ENCODE peak calls at places on chromosomes 3 and 15, in eight cellular contexts. One of them, this sample, is unnamed.

GRCh38 chr15:48678851-48679250 is 33.3 kb upstream of the FBN1 start:
- DNase-seq in adrenal gland: no peak
- DNase-seq in sigmoid colon: no peak
- DNase-seq in gastrocnemius medialis: no peak
- DNase-seq in IMR-90: no peak
- DNase-seq in stomach: no peak
- DNase-seq in Peyer's patch: no peak
- DNase-seq in heart left ventricle: no peak
- DNase-seq in this sample: no peak

GRCh38 chr15:48579945-48580671 is 65.4 kb downstream of the FBN1 start:
- DNase-seq in adrenal gland: no peak
- DNase-seq in IMR-90: peak; percentile 27
- DNase-seq in stomach: no peak
- DNase-seq in heart left ventricle: no peak
- DNase-seq in gastrocnemius medialis: no peak
- DNase-seq in sigmoid colon: no peak
- DNase-seq in Peyer's patch: no peak
- DNase-seq in this sample: peak; percentile 96

GRCh38 chr3:111692593-111693552 is 97.7 kb upstream of the ZBED2 start:
- DNase-seq in heart left ventricle: peak; percentile 38
- DNase-seq in sigmoid colon: no peak
- DNase-seq in gastrocnemius medialis: no peak
- DNase-seq in stomach: no peak
- DNase-seq in adrenal gland: no peak
- DNase-seq in IMR-90: no peak
- DNase-seq in Peyer's patch: no peak
- DNase-seq in this sample: no peak

GRCh38 chr3:58266577-58266976 is 29.0 kb downstream of the ABHD6 start:
- DNase-seq in Peyer's patch: no peak
- DNase-seq in sigmoid colon: no peak
- DNase-seq in IMR-90: no peak
- DNase-seq in adrenal gland: no peak
- DNase-seq in stomach: no peak
- DNase-seq in gastrocnemius medialis: no peak
- DNase-seq in heart left ventricle: no peak
- DNase-seq in this sample: no peak

GRCh38 chr3:8239718-8240698 is 261.6 kb upstream of the LMCD1 start:
- DNase-seq in IMR-90: peak; percentile 59
- DNase-seq in Peyer's patch: no peak
- DNase-seq in adrenal gland: peak; percentile 17
- DNase-seq in gastrocnemius medialis: no peak
- DNase-seq in stomach: no peak
- DNase-seq in sigmoid colon: no peak
- DNase-seq in heart left ventricle: no peak
- DNase-seq in this sample: peak; percentile 35

GRCh38 chr3:12869025-12869695 is 27.8 kb upstream of the RPL32 start:
- DNase-seq in Peyer's patch: peak; percentile 70
- DNase-seq in adrenal gland: peak; percentile 71
- DNase-seq in heart left ventricle: peak; percentile 57
- DNase-seq in sigmoid colon: no peak
- DNase-seq in gastrocnemius medialis: no peak
- DNase-seq in IMR-90: no peak
- DNase-seq in stomach: peak; percentile 76
- DNase-seq in this sample: peak; percentile 78

GRCh38 chr3:80278056-80278455 is 510.3 kb upstream of the ROBO1 start:
- DNase-seq in stomach: no peak
- DNase-seq in heart left ventricle: no peak
- DNase-seq in Peyer's patch: no peak
- DNase-seq in gastrocnemius medialis: no peak
- DNase-seq in IMR-90: no peak
- DNase-seq in sigmoid colon: no peak
- DNase-seq in adrenal gland: no peak
- DNase-seq in this sample: no peak

GRCh38 chr3:49712631-49713317 is 6.7 kb downstream of the AMIGO3 start:
- DNase-seq in IMR-90: no peak
- DNase-seq in stomach: no peak
- DNase-seq in gastrocnemius medialis: no peak
- DNase-seq in sigmoid colon: peak; percentile 58
- DNase-seq in adrenal gland: no peak
- DNase-seq in Peyer's patch: peak; percentile 49
- DNase-seq in heart left ventricle: peak; percentile 5
- DNase-seq in this sample: no peak

GRCh38 chr15:100438570-100438969 is 90.2 kb downstream of the CERS3 start:
- DNase-seq in gastrocnemius medialis: peak; percentile 26
- DNase-seq in IMR-90: no peak
- DNase-seq in Peyer's patch: no peak
- DNase-seq in sigmoid colon: peak; percentile 79
- DNase-seq in stomach: peak; percentile 46
- DNase-seq in heart left ventricle: peak; percentile 88
- DNase-seq in adrenal gland: peak; percentile 24
- DNase-seq in this sample: no peak

GRCh38 chr3:182686033-182686886 is 107.0 kb upstream of the ATP11B start:
- DNase-seq in stomach: no peak
- DNase-seq in adrenal gland: no peak
- DNase-seq in gastrocnemius medialis: no peak
- DNase-seq in heart left ventricle: no peak
- DNase-seq in IMR-90: no peak
- DNase-seq in Peyer's patch: no peak
- DNase-seq in sigmoid colon: no peak
- DNase-seq in this sample: no peak

GRCh38 chr3:182683335-182684257 is 109.7 kb upstream of the ATP11B start:
- DNase-seq in sigmoid colon: no peak
- DNase-seq in IMR-90: peak; percentile 68
- DNase-seq in adrenal gland: peak; percentile 63
- DNase-seq in stomach: peak; percentile 77
- DNase-seq in heart left ventricle: no peak
- DNase-seq in Peyer's patch: no peak
- DNase-seq in gastrocnemius medialis: no peak
- DNase-seq in this sample: peak; percentile 78

DNA sequence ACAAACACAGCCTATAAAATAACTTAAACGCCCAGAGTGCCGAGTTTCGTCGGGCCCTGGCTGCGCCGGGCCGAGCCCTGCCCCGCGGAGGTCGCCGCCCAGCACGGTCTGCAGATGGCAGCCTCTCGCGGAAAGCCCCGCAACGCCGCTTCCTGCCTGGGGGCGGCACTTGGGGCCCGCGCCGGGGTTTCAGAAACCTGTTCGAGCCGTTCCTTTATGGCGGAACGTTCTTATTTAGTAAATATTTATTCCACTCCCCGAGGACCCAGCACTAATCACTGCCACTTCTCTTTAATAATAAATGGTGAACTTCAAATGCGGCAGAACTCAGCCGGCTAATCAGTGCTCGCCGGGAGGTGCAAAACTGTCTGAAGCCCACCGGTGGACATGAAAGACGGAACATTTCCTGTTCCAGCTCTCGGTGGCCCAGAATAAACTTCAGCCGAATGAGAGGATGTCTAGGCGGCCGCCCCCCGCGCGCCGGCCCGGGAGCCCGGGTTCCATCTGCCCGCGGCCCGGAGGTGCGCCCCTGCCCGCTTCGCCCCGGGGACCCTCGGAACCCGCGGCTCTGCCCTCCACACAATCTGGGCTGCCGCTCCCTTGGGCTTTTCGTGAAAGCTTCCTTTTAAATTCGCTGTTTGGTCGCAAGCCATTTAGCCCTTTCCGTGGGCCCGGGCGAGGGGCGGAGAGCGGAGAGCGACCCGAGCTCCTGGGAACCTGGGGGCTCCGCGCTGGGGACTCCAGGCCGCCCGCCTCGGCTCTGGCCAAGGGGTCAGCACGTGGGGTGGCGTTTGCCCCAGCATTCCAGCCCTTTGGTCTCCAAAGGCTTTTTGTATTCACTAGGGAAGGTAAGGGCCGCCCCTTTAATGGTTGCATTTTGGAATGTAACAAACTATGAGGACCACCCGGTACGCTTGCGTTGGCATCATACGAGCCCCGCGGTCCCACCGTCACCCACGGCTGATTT is 110.8 kb upstream of the ATP11B start:
- DNase-seq in Peyer's patch: peak; percentile 74
- DNase-seq in adrenal gland: no peak
- DNase-seq in IMR-90: peak; percentile 10
- DNase-seq in gastrocnemius medialis: no peak
- DNase-seq in heart left ventricle: peak; percentile 51
- DNase-seq in sigmoid colon: no peak
- DNase-seq in stomach: peak; percentile 72
- DNase-seq in this sample: peak; percentile 59
- TF ChIP-seq POLR2A in Peyer's patch: no peak
- TF ChIP-seq POLR2A in adrenal gland: no peak
- TF ChIP-seq POLR2A in IMR-90: no peak
- TF ChIP-seq POLR2A in gastrocnemius medialis: no peak
- TF ChIP-seq POLR2A in heart left ventricle: no peak
- TF ChIP-seq POLR2A in sigmoid colon: no peak
- TF ChIP-seq POLR2A in stomach: no peak
- TF ChIP-seq POLR2A in this sample: no peak

GRCh38 chr3:191328963-191329653 is at the start of gene CCDC50:
- DNase-seq in IMR-90: peak; percentile 72
- DNase-seq in gastrocnemius medialis: peak; percentile 78
- DNase-seq in stomach: peak; percentile 86
- DNase-seq in adrenal gland: peak; percentile 90
- DNase-seq in Peyer's patch: peak; percentile 92
- DNase-seq in heart left ventricle: peak; percentile 92
- DNase-seq in sigmoid colon: peak; percentile 93
- DNase-seq in this sample: peak; percentile 84
- TF ChIP-seq POLR2A in IMR-90: no peak
- TF ChIP-seq POLR2A in gastrocnemius medialis: peak; percentile 77
- TF ChIP-seq POLR2A in stomach: no peak
- TF ChIP-seq POLR2A in adrenal gland: no peak
- TF ChIP-seq POLR2A in Peyer's patch: peak; percentile 57
- TF ChIP-seq POLR2A in heart left ventricle: no peak
- TF ChIP-seq POLR2A in sigmoid colon: peak; percentile 43
- TF ChIP-seq POLR2A in this sample: peak; percentile 58

GRCh38 chr15:58987501-58988010 is at the start of gene RNF111:
- DNase-seq in adrenal gland: peak; percentile 88
- DNase-seq in stomach: peak; percentile 90
- DNase-seq in IMR-90: peak; percentile 97
- DNase-seq in sigmoid colon: peak; percentile 95
- DNase-seq in gastrocnemius medialis: peak; percentile 87
- DNase-seq in Peyer's patch: peak; percentile 87
- DNase-seq in heart left ventricle: peak; percentile 93
- DNase-seq in this sample: peak; percentile 96
- TF ChIP-seq POLR2A in adrenal gland: peak; percentile 45
- TF ChIP-seq POLR2A in stomach: no peak
- TF ChIP-seq POLR2A in IMR-90: peak; percentile 29
- TF ChIP-seq POLR2A in sigmoid colon: peak; percentile 86
- TF ChIP-seq POLR2A in gastrocnemius medialis: peak; percentile 82
- TF ChIP-seq POLR2A in Peyer's patch: peak; percentile 82
- TF ChIP-seq POLR2A in heart left ventricle: no peak
- TF ChIP-seq POLR2A in this sample: peak; percentile 77

DNA sequence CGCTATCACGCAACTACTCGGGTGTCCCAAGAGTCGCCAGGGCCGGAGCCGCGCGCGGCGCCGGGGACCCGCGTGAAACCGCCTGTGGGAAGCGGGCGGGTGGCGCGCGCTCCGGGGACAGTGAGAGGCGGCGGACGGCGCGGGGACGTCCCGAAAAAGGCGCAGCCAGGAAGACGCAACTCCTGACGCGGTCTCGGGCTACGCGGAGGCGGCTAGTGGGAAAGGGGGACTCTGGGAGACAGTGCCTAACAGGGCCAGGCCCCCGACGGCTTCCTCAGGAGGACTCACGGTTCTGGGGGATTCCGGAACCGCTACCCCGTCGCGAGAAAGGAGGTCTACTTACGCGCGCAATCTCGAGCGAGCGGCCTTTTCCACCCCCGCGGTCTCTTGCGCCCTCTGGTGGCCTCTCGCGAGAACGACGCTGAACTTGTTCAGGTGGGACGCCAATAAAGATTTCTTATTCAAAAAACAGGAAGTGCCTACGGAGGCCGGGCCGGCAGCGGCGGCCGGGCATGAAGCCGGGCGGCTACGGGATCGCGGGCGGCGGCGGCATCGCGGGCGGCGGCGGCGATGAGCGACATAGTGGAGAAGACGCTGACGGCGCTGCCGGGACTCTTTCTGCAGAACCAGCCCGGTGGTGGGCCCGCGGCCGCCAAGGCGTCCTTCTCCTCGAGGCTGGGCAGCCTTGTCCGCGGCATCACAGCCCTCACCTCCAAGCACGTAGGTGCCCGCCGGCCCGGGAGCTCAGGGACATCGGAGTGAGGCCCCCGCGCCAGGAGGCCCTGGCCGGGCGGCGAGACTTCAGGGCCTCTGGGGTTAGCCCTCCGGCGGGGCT is at the start of gene AP4E1:
- DNase-seq in adrenal gland: peak; percentile 93
- DNase-seq in stomach: peak; percentile 93
- DNase-seq in heart left ventricle: peak; percentile 90
- DNase-seq in Peyer's patch: peak; percentile 95
- DNase-seq in IMR-90: peak; percentile 91
- DNase-seq in gastrocnemius medialis: peak; percentile 78
- DNase-seq in sigmoid colon: peak; percentile 96
- DNase-seq in this sample: peak; percentile 98
- TF ChIP-seq POLR2A in adrenal gland: peak; percentile 24
- TF ChIP-seq POLR2A in stomach: no peak
- TF ChIP-seq POLR2A in heart left ventricle: no peak
- TF ChIP-seq POLR2A in Peyer's patch: peak; percentile 64
- TF ChIP-seq POLR2A in IMR-90: peak; percentile 78
- TF ChIP-seq POLR2A in gastrocnemius medialis: peak; percentile 63
- TF ChIP-seq POLR2A in sigmoid colon: no peak
- TF ChIP-seq POLR2A in this sample: peak; percentile 82

GRCh38 chr15:40106203-40107161 is 2.2 kb downstream of the BMF start:
- DNase-seq in adrenal gland: no peak
- DNase-seq in gastrocnemius medialis: peak; percentile 50
- DNase-seq in heart left ventricle: peak; percentile 69
- DNase-seq in Peyer's patch: peak; percentile 67
- DNase-seq in IMR-90: peak; percentile 49
- DNase-seq in sigmoid colon: peak; percentile 88
- DNase-seq in stomach: peak; percentile 83
- DNase-seq in this sample: peak; percentile 88
- TF ChIP-seq POLR2A in adrenal gland: no peak
- TF ChIP-seq POLR2A in gastrocnemius medialis: peak; percentile 56
- TF ChIP-seq POLR2A in heart left ventricle: no peak
- TF ChIP-seq POLR2A in Peyer's patch: peak; percentile 49
- TF ChIP-seq POLR2A in IMR-90: no peak
- TF ChIP-seq POLR2A in sigmoid colon: no peak
- TF ChIP-seq POLR2A in stomach: no peak
- TF ChIP-seq POLR2A in this sample: no peak

DNA sequence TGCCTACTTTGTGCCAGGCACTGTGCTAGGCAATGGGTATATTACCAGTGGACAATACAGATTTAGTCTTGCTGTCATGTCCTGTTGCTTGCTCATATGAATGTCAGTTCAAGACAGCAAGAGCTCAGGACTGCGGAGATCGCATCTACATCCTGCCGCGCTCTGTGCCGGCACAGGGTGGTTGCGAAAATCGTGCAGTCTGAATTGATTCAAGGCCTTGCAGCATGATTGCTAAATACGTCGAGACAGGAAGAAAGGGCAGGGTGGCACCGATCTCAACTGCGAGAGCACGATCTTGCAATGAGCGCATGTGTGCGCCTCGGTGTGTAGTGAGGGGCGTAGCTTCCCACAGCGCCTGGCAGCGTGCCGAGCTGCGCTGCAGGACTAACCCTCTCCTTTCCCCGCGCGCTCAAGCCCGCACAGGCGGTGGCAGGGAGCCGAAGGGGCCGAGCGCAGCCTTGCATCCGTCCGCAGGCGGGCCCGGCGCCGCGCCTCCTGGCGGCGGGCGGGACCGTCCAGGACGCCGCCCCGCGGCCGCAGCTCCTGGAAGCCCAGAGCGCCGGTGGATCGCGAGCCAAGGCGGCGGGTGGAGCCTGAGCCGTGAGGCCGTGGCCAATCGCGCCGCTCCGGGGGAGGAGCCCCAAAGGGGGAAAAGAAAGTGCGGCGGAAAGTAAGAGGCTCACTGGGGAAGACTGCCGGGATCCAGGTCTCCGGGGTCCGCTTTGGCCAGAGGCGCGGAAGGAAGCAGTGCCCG is at the start of gene IL1RAP:
- DNase-seq in sigmoid colon: peak; percentile 94
- DNase-seq in gastrocnemius medialis: peak; percentile 74
- DNase-seq in heart left ventricle: peak; percentile 95
- DNase-seq in adrenal gland: peak; percentile 93
- DNase-seq in IMR-90: peak; percentile 88
- DNase-seq in Peyer's patch: peak; percentile 94
- DNase-seq in stomach: peak; percentile 93
- DNase-seq in this sample: peak; percentile 88
- TF ChIP-seq POLR2A in sigmoid colon: no peak
- TF ChIP-seq POLR2A in gastrocnemius medialis: peak; percentile 73
- TF ChIP-seq POLR2A in heart left ventricle: no peak
- TF ChIP-seq POLR2A in adrenal gland: peak; percentile 77
- TF ChIP-seq POLR2A in IMR-90: peak; percentile 56
- TF ChIP-seq POLR2A in Peyer's patch: peak; percentile 57
- TF ChIP-seq POLR2A in stomach: no peak
- TF ChIP-seq POLR2A in this sample: peak; percentile 69

This sample was measured in erythroblast.